ENCODE peak calls at places on chromosomes 11 and 22, in nine cellular contexts. Q is uterus; U is CD8-positive, alpha-beta memory T cell; K is psoas muscle; S is NCI-H748 treated with DMSO at 0.1 percent for 48 hours; L is A549; B is stimulated activated CD4-positive, alpha-beta T cell treated with anti-CD3 and anti-CD28 coated beads, Interleukin-2, amount 100 ng/mL, for 4 hours; V is BJ; N is heart left ventricle. Z is an unnamed sample.

GRCh38 chr11:75678620-75679259 is 9.9 kb upstream of the MAP6 start:
- DNase-seq in Q (no peak), U (no peak), K (no peak), S (no peak), L (no peak), B (no peak), V (no peak), N (no peak), Z (no peak)

GRCh38 chr11:15327786-15328231 is 213.1 kb downstream of the INSC start:
- DNase-seq in Q (peak), U (no peak), K (peak), S (peak), L (peak), B (no peak), V (no peak), N (peak), Z (no peak)

GRCh38 chr11:123084454-123084853 is 22.5 kb upstream of the HSPA8 start:
- DNase-seq in Q (no peak), U (no peak), K (no peak), S (no peak), L (no peak), B (no peak), V (no peak), N (no peak), Z (no peak)

GRCh38 chr22:24848559-24849168 is 42.7 kb downstream of the SGSM1 start:
- DNase-seq in Q (no peak), U (no peak), K (no peak), S (no peak), L (no peak), B (no peak), V (no peak), N (no peak), Z (no peak)

GRCh38 chr11:126115820-126116319 is 53.2 kb upstream of the CDON start:
- DNase-seq in Q (peak), U (no peak), K (peak), S (peak), L (peak), B (no peak), V (peak), N (peak), Z (no peak)

GRCh38 chr11:69013009-69013951 is at the start of gene MRGPRF:
- DNase-seq in Q (peak), U (no peak), K (peak), S (no peak), L (peak), B (no peak), V (peak), N (peak), Z (no peak)

GRCh38 chr11:99198215-99198614 is 177.5 kb downstream of the CNTN5 start:
- DNase-seq in Q (no peak), U (no peak), K (no peak), S (no peak), L (no peak), B (no peak), V (no peak), N (no peak), Z (no peak)

GRCh38 chr11:27700351-27701261 is at the start of gene BDNF:
- DNase-seq in Q (no peak), U (no peak), K (peak), S (peak), L (peak), B (no peak), V (no peak), N (no peak), Z (no peak)

GRCh38 chr22:49983148-49984042 is 22.8 kb downstream of the PIM3 start:
- DNase-seq in Q (peak), U (no peak), K (peak), S (no peak), L (no peak), B (no peak), V (no peak), N (peak), Z (no peak)

GRCh38 chr11:67302571-67303131 is 679 bp upstream of the SSH3 start:
- DNase-seq in Q (no peak), U (no peak), K (no peak), S (no peak), L (no peak), B (no peak), V (no peak), N (peak), Z (no peak)

GRCh38 chr11:23103403-23103802 is 243.1 kb upstream of the CCDC179 start:
- DNase-seq in Q (no peak), U (no peak), K (no peak), S (no peak), L (no peak), B (no peak), V (no peak), N (no peak), Z (no peak)

GRCh38 chr11:1150769-1151365 is 6.9 kb upstream of the MUC5AC start:
- DNase-seq in Q (no peak), U (no peak), K (peak), S (no peak), L (no peak), B (no peak), V (no peak), N (no peak), Z (no peak)

GRCh38 chr11:134140961-134141490 is 72.2 kb downstream of the JAM3 start:
- DNase-seq in Q (no peak), U (no peak), K (no peak), S (no peak), L (no peak), B (no peak), V (no peak), N (no peak), Z (no peak)

GRCh38 chr11:28760676-28761390 is 652.6 kb downstream of the METTL15 start:
- DNase-seq in Q (no peak), U (no peak), K (no peak), S (peak), L (no peak), B (no peak), V (no peak), N (no peak), Z (no peak)

GRCh38 chr22:38135133-38135706 is 24.7 kb upstream of the BAIAP2L2 start:
- DNase-seq in Q (peak), U (no peak), K (no peak), S (no peak), L (peak), B (no peak), V (peak), N (no peak), Z (no peak)